ENCODE peak calls at places on chromosome 6, in six cellular contexts. K is psoas muscle, A is PC-3, C is heart right ventricle, D is esophagus muscularis mucosa, G is aorta. Q is an unnamed sample. For H3K36me3, the result is how much of the 10 kb centered on the place peaks cover.

GRCh38 chr6:26613717-26614683 is 17.2 kb downstream of the ABT1 start:
- DNase-seq in A (no peak), D (no peak), G (peak), K (no peak), C (no peak), Q (no peak)

GRCh38 chr6:79570802-79571367 is 33.7 kb upstream of the LCA5 start:
- DNase-seq in K (no peak), A (no peak), D (no peak), C (no peak), G (no peak), Q (no peak)

GRCh38 chr6:7144810-7145209 is 37.0 kb downstream of the RREB1 start:
- DNase-seq in G (no peak), D (no peak), C (no peak), K (no peak), A (no peak), Q (no peak)

GRCh38 chr6:17987576-17988421 is at the start of gene KIF13A:
- DNase-seq in C (peak), A (peak), K (peak), G (peak), D (peak), Q (peak)

GRCh38 chr6:89840538-89840937 is 10.9 kb downstream of the CASP8AP2 start:
- DNase-seq in C (no peak), K (no peak), A (no peak), G (no peak), D (no peak), Q (peak)

GRCh38 chr6:72132851-72133250 is 246.5 kb downstream of the RIMS1 start:
- DNase-seq in G (no peak), A (peak), C (no peak), K (no peak), D (no peak), Q (no peak)

GRCh38 chr6:3457710-3458605 is 1.1 kb upstream of the SLC22A23 start:
- DNase-seq in K (no peak), C (peak), A (peak), G (no peak), D (no peak), Q (peak)

GRCh38 chr6:67854098-67854497 is 781.0 kb upstream of the ADGRB3 start:
- DNase-seq in G (no peak), K (no peak), D (no peak), C (no peak), A (peak), Q (no peak)

GRCh38 chr6:87396595-87397392 is 11.0 kb upstream of the CFAP206 start:
- DNase-seq in G (no peak), A (no peak), C (no peak), K (no peak), D (no peak), Q (no peak)

GRCh38 chr6:1839315-1839714 is 229.6 kb downstream of the FOXC1 start:
- DNase-seq in C (no peak), A (no peak), G (no peak), K (no peak), D (no peak), Q (no peak)

GRCh38 chr6:12766365-12766764 is 49.8 kb downstream of the PHACTR1 start:
- DNase-seq in A (no peak), G (no peak), K (no peak), C (no peak), D (no peak), Q (no peak)

GRCh38 chr6:135146160-135146920 is 34.8 kb upstream of the MYB start:
- DNase-seq in K (no peak), C (no peak), D (no peak), G (no peak), A (peak), Q (no peak)

GRCh38 chr6:95095271-95095670 is 482.1 kb upstream of the MANEA start:
- DNase-seq in K (no peak), G (no peak), C (no peak), D (no peak), A (no peak), Q (no peak)

GRCh38 chr6:84466521-84466920 is 239.1 kb upstream of the CEP162 start:
- DNase-seq in A (peak), C (no peak), K (no peak), D (no peak), G (peak), Q (no peak)

GRCh38 chr6:168311410-168312124 is 8.0 kb downstream of the DACT2 start:
- DNase-seq in A (no peak), D (no peak), K (no peak), G (no peak), C (no peak), Q (no peak)

GRCh38 chr6:18207438-18207837 is 52.2 kb downstream of the KDM1B start:
- DNase-seq in K (no peak), G (no peak), C (no peak), A (no peak), D (no peak), Q (no peak)

GRCh38 chr6:4649728-4650127 is 126.5 kb upstream of the CDYL start:
- DNase-seq in K (no peak), C (no peak), D (no peak), G (no peak), A (peak), Q (no peak)

GRCh38 chr6:100724696-100725095 is 156.4 kb downstream of the ASCC3 start:
- DNase-seq in G (no peak), D (no peak), A (no peak), C (no peak), K (no peak), Q (no peak)

GRCh38 chr6:56799966-56800365 is 154.9 kb upstream of the BEND6 start:
- DNase-seq in K (no peak), A (no peak), G (no peak), D (no peak), C (no peak), Q (no peak)

GRCh38 chr6:132817554-132818403 is 3.4 kb downstream of the RPS12 start:
- DNase-seq in A (no peak), D (no peak), C (no peak), G (no peak), K (no peak), Q (no peak)

GRCh38 chr6:146770965-146771735 is 172.4 kb downstream of the ADGB start:
- DNase-seq in G (peak), K (peak), C (peak), A (no peak), D (no peak), Q (peak)

GRCh38 chr6:55327169-55327568 is at the start of gene GFRAL:
- DNase-seq in G (no peak), D (no peak), K (no peak), A (no peak), C (no peak), Q (no peak)

GRCh38 chr6:44221961-44222335 is 1.4 kb upstream of the SLC29A1 start:
- DNase-seq in K (no peak), D (no peak), C (no peak), A (no peak), G (no peak), Q (no peak)

GRCh38 chr6:44220913-44221290 is 2.5 kb upstream of the SLC29A1 start:
- DNase-seq in C (no peak), K (no peak), D (no peak), A (no peak), G (no peak), Q (no peak)

GRCh38 chr6:44221291-44221960 is 2.0 kb upstream of the SLC29A1 start:
- DNase-seq in D (peak), A (peak), K (peak), C (peak), G (peak), Q (peak)

GRCh38 chr6:44219053-44219814 is 2.5 kb downstream of the MYMX start:
- DNase-seq in C (peak), G (peak), A (peak), D (peak), K (peak), Q (peak)

GRCh38 chr6:44219815-44220784 is 3.3 kb upstream of the SLC29A1 start:
- DNase-seq in D (no peak), G (peak), A (no peak), C (no peak), K (no peak), Q (no peak)
- H3K4me3 ChIP-seq in D (peak), G (peak), A (peak), C (peak), K (peak), Q (peak)

GRCh38 chr6:167013946-167014345 is 14.7 kb downstream of the CEP43 start:
- DNase-seq in A (no peak), G (no peak), D (no peak), C (no peak), K (no peak), Q (no peak)

GRCh38 chr6:167020211-167020610 is 21.0 kb downstream of the CEP43 start:
- DNase-seq in D (no peak), K (no peak), C (no peak), A (no peak), G (no peak), Q (no peak)

GRCh38 chr6:167013067-167013466 is 13.9 kb downstream of the CEP43 start:
- DNase-seq in C (no peak), D (no peak), A (no peak), G (no peak), K (no peak), Q (no peak)

GRCh38 chr6:167015302-167015701 is 16.1 kb downstream of the CEP43 start:
- DNase-seq in D (no peak), C (no peak), K (no peak), A (no peak), G (no peak), Q (no peak)
- H3K36me3 ChIP-seq in D (under half), C (under half), K (under half), A (under half), G (under half), Q (under half)

DNA sequence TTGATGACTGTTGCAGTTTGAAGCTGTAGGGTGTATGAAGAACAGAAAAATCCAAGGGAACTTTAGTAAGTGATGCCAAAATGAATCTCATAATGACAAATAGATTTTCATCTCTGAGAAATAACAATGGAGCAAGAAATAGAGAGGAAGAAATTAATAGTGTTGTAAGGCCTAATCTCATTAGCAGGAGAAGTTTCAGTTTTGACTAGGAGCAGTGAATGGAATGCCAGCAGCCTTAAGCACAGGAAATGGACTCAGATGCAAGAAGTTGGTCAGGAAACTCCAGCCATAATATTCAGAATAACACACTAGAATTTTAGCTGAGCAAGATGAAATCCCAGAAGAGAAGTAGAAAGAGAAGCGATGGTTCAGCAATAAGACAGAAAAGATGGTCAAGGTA is 23.9 kb downstream of the ATXN1 start:
- DNase-seq in A (no peak), D (no peak), C (no peak), K (no peak), G (no peak), Q (no peak)
- H3K27ac ChIP-seq in A (peak), D (peak), C (peak), K (peak), G (no peak), Q (peak)

DNA sequence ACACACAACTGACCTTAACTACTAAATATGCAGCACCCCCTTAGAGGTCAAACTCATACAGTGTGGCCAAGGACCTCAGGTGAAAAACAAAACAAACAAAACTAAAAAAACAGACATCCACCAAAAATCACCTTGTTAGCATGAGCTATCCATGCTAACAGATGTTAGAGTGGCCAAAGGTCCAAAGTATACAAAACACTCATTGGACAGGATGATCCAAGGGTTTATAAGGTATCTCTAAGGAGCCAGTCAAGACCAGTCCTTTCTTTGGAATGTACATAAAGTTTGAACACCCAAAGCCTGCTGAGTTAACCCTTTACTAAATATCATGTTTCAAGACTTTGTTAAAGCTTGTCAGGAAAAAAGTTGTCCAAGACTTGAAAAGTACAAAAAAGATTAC is 35.8 kb downstream of the THEMIS start:
- DNase-seq in C (no peak), D (no peak), G (no peak), A (no peak), K (no peak), Q (no peak)
- H3K4me3 ChIP-seq in C (no peak), D (no peak), G (no peak), A (no peak), K (no peak), Q (no peak)

GRCh38 chr6:143775326-143775725 is 67.8 kb upstream of the LTV1 start:
- DNase-seq in D (no peak), G (no peak), C (peak), K (no peak), A (no peak), Q (peak)

GRCh38 chr6:143772662-143773061 is 70.5 kb upstream of the LTV1 start:
- DNase-seq in A (no peak), D (no peak), K (no peak), C (no peak), G (no peak), Q (no peak)

GRCh38 chr6:143772110-143772509 is 71.0 kb upstream of the LTV1 start:
- DNase-seq in A (no peak), K (no peak), D (no peak), G (no peak), C (no peak), Q (no peak)

GRCh38 chr6:143774347-143774746 is 68.8 kb upstream of the LTV1 start:
- DNase-seq in A (no peak), D (no peak), G (no peak), C (no peak), K (no peak), Q (no peak)

GRCh38 chr6:143773503-143773902 is 69.6 kb upstream of the LTV1 start:
- DNase-seq in A (no peak), D (no peak), G (no peak), C (no peak), K (no peak), Q (no peak)
- H3K36me3 ChIP-seq in A (under half), D (under half), G (under half), C (under half), K (under half), Q (under half)

GRCh38 chr6:105459884-105460283 is 57.0 kb upstream of the PREP start:
- DNase-seq in D (no peak), G (no peak), A (peak), K (no peak), C (no peak), Q (no peak)
- H3K27ac ChIP-seq in D (no peak), G (no peak), A (peak), K (no peak), C (no peak), Q (no peak)

GRCh38 chr6:129766959-129767728 is 57.2 kb upstream of the ARHGAP18 start:
- DNase-seq in C (no peak), G (peak), K (peak), A (peak), D (no peak), Q (peak)
- H3K4me3 ChIP-seq in C (peak), G (no peak), K (peak), A (peak), D (peak), Q (peak)